ENCODE peak calls at places on chromosomes 16 and 17, in four cellular contexts. One of them, this sample, is unnamed.

GRCh38 chr16:24668481-24669001 is 60.9 kb upstream of the TNRC6A start:
- DNase-seq in H1: no peak
- DNase-seq in A549: no peak
- DNase-seq in K562: no peak
- DNase-seq in this sample: no peak

GRCh38 chr17:19281161-19281560 is 44.0 kb downstream of the EPN2 start:
- DNase-seq in H1: no peak
- DNase-seq in A549: no peak
- DNase-seq in K562: no peak
- DNase-seq in this sample: no peak

GRCh38 chr17:49976163-49976827 is 7.3 kb downstream of the DLX4 start:
- DNase-seq in K562: no peak
- DNase-seq in H1: no peak
- DNase-seq in A549: no peak
- DNase-seq in this sample: no peak

GRCh38 chr16:20898938-20899502 is 1.1 kb downstream of the DCUN1D3 start:
- DNase-seq in K562: no peak
- DNase-seq in H1: no peak
- DNase-seq in A549: no peak
- DNase-seq in this sample: peak

GRCh38 chr16:19001788-19002187 is 18.1 kb downstream of the TMC7 start:
- DNase-seq in H1: no peak
- DNase-seq in A549: no peak
- DNase-seq in K562: no peak
- DNase-seq in this sample: no peak

GRCh38 chr17:79038545-79039135 is 14.7 kb downstream of the C1QTNF1 start:
- DNase-seq in A549: peak
- DNase-seq in K562: no peak
- DNase-seq in H1: no peak
- DNase-seq in this sample: no peak

GRCh38 chr16:73149329-73149728 is 101.4 kb upstream of the ZFHX3 start:
- DNase-seq in A549: no peak
- DNase-seq in K562: no peak
- DNase-seq in H1: no peak
- DNase-seq in this sample: peak

GRCh38 chr16:56606071-56606687 is 2.2 kb upstream of the MT2A start:
- DNase-seq in H1: no peak
- DNase-seq in K562: no peak
- DNase-seq in A549: peak
- DNase-seq in this sample: no peak

GRCh38 chr17:72887917-72888316 is 204.6 kb downstream of the SLC39A11 start:
- DNase-seq in H1: no peak
- DNase-seq in A549: no peak
- DNase-seq in K562: no peak
- DNase-seq in this sample: no peak

GRCh38 chr16:85048921-85049562 is 21.4 kb downstream of the KIAA0513 start:
- DNase-seq in H1: no peak
- DNase-seq in A549: no peak
- DNase-seq in K562: no peak
- DNase-seq in this sample: no peak

GRCh38 chr17:68579194-68579900 is 21.8 kb downstream of the FAM20A start:
- DNase-seq in A549: no peak
- DNase-seq in H1: no peak
- DNase-seq in K562: no peak
- DNase-seq in this sample: no peak

GRCh38 chr17:81241648-81242420 is 2.7 kb downstream of the NDUFAF8 start:
- DNase-seq in A549: peak
- DNase-seq in K562: peak
- DNase-seq in H1: peak
- DNase-seq in this sample: peak

GRCh38 chr16:86931410-86931941 is 353.1 kb downstream of the FOXL1 start:
- DNase-seq in A549: no peak
- DNase-seq in K562: peak
- DNase-seq in H1: no peak
- DNase-seq in this sample: no peak

GRCh38 chr16:7745321-7745720 is 412.7 kb downstream of the RBFOX1 start:
- DNase-seq in K562: no peak
- DNase-seq in A549: no peak
- DNase-seq in H1: no peak
- DNase-seq in this sample: no peak

GRCh38 chr16:88773812-88774291 is 11.2 kb downstream of the PIEZO1 start:
- DNase-seq in K562: peak
- DNase-seq in H1: no peak
- DNase-seq in A549: no peak
- DNase-seq in this sample: no peak

GRCh38 chr16:21645261-21645721 is 7.1 kb downstream of the IGSF6 start:
- DNase-seq in H1: no peak
- DNase-seq in K562: no peak
- DNase-seq in A549: no peak
- DNase-seq in this sample: no peak

GRCh38 chr17:80192268-80192667 is 22.4 kb downstream of the CARD14 start:
- DNase-seq in K562: no peak
- DNase-seq in A549: no peak
- DNase-seq in H1: no peak
- DNase-seq in this sample: peak

GRCh38 chr16:88343276-88343791 is 39.4 kb upstream of the ZNF469 start:
- DNase-seq in H1: no peak
- DNase-seq in A549: no peak
- DNase-seq in K562: no peak
- DNase-seq in this sample: no peak

GRCh38 chr17:20975566-20975965 is 67.2 kb downstream of the USP22 start:
- DNase-seq in A549: no peak
- DNase-seq in K562: no peak
- DNase-seq in H1: no peak
- DNase-seq in this sample: no peak

GRCh38 chr16:17591655-17592405 is 121.1 kb upstream of the XYLT1 start:
- DNase-seq in A549: no peak
- DNase-seq in K562: no peak
- DNase-seq in H1: no peak
- DNase-seq in this sample: no peak

GRCh38 chr16:54136276-54136625 is 150.3 kb downstream of the IRX3 start:
- DNase-seq in K562: no peak
- DNase-seq in A549: no peak
- DNase-seq in H1: no peak
- DNase-seq in this sample: no peak

GRCh38 chr16:17434006-17434405 is 36.8 kb downstream of the XYLT1 start:
- DNase-seq in H1: no peak
- DNase-seq in A549: no peak
- DNase-seq in K562: no peak
- DNase-seq in this sample: no peak

GRCh38 chr16:86024210-86024609 is 125.2 kb downstream of the IRF8 start:
- DNase-seq in H1: no peak
- DNase-seq in A549: no peak
- DNase-seq in K562: no peak
- DNase-seq in this sample: no peak

GRCh38 chr17:48497103-48497502 is 33.7 kb downstream of the HOXB1 start:
- DNase-seq in H1: no peak
- DNase-seq in A549: no peak
- DNase-seq in K562: no peak
- DNase-seq in this sample: no peak

GRCh38 chr17:31580331-31581021 is 189.0 kb downstream of the RAB11FIP4 start:
- DNase-seq in A549: no peak
- DNase-seq in K562: no peak
- DNase-seq in H1: no peak
- DNase-seq in this sample: no peak
- TF ChIP-seq PHF8 in A549: no peak
- TF ChIP-seq PHF8 in K562: no peak
- TF ChIP-seq PHF8 in H1: no peak
- TF ChIP-seq PHF8 in this sample: no peak

GRCh38 chr17:36690190-36690589 is 88.8 kb downstream of the MRM1 start:
- DNase-seq in K562: no peak
- DNase-seq in H1: no peak
- DNase-seq in A549: no peak
- DNase-seq in this sample: no peak

GRCh38 chr17:36689089-36689667 is 87.8 kb downstream of the MRM1 start:
- DNase-seq in K562: no peak
- DNase-seq in A549: no peak
- DNase-seq in H1: no peak
- DNase-seq in this sample: no peak

GRCh38 chr17:36691606-36692005 is 90.2 kb downstream of the MRM1 start:
- DNase-seq in K562: no peak
- DNase-seq in H1: no peak
- DNase-seq in A549: no peak
- DNase-seq in this sample: no peak

GRCh38 chr17:36686123-36686669 is 84.8 kb downstream of the MRM1 start:
- DNase-seq in K562: no peak
- DNase-seq in A549: no peak
- DNase-seq in H1: no peak
- DNase-seq in this sample: no peak

GRCh38 chr17:36687736-36688135 is 86.4 kb downstream of the MRM1 start:
- DNase-seq in H1: no peak
- DNase-seq in K562: no peak
- DNase-seq in A549: no peak
- DNase-seq in this sample: no peak
- TF ChIP-seq PHF8 in H1: no peak
- TF ChIP-seq PHF8 in K562: no peak
- TF ChIP-seq PHF8 in A549: no peak
- TF ChIP-seq PHF8 in this sample: no peak

GRCh38 chr17:2964370-2964769 is 99.0 kb downstream of the OR1D5 start:
- DNase-seq in K562: no peak
- DNase-seq in A549: no peak
- DNase-seq in H1: no peak
- DNase-seq in this sample: no peak
- TF ChIP-seq PHF8 in K562: no peak
- TF ChIP-seq PHF8 in A549: no peak
- TF ChIP-seq PHF8 in H1: no peak
- TF ChIP-seq PHF8 in this sample: no peak

GRCh38 chr17:13510062-13510461 is 91.7 kb downstream of the HS3ST3A1 start:
- DNase-seq in A549: no peak
- DNase-seq in K562: peak
- DNase-seq in H1: no peak
- DNase-seq in this sample: no peak
- TF ChIP-seq PHF8 in A549: no peak
- TF ChIP-seq PHF8 in K562: no peak
- TF ChIP-seq PHF8 in H1: no peak
- TF ChIP-seq PHF8 in this sample: no peak

DNA sequence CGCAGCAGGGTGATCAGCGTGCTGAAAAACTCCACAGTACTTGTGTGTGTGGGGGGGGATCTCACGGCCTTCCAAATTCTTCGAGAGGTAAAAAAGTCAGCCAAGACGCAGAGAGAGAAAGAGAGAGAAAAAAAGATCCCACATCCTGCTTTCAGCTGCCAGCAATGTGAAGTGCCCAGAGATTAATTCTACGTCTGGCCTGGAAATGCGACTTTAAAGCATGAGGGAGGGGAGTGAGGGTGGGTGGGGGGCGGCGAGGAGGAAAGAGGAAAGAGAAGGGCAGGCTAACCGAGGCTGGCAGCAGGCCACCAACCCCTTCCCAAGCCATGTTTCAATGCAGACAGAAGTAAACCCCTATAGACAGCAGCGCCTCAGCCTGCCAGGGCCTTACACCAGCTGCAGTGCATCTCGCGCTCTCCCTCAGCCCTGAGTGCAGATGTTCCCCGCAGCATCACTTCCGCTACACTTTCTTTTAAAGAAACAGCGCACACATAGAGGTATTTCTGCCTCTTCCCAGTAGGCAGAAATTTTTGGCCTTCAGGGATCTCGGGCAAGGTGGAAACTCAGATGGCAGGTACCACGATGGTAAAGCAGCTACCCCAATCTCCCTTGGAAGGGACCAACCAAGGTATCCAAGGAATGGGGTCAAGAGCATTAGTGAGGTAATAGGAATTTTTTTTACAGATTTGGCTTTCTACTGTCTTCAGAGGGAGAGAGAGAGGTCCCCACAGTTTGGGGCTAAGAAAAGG is 87.8 kb downstream of the SMG6 start:
- DNase-seq in H1: peak
- DNase-seq in K562: no peak
- DNase-seq in A549: no peak
- DNase-seq in this sample: no peak
- TF ChIP-seq PHF8 in H1: no peak
- TF ChIP-seq PHF8 in K562: no peak
- TF ChIP-seq PHF8 in A549: no peak
- TF ChIP-seq PHF8 in this sample: no peak

DNA sequence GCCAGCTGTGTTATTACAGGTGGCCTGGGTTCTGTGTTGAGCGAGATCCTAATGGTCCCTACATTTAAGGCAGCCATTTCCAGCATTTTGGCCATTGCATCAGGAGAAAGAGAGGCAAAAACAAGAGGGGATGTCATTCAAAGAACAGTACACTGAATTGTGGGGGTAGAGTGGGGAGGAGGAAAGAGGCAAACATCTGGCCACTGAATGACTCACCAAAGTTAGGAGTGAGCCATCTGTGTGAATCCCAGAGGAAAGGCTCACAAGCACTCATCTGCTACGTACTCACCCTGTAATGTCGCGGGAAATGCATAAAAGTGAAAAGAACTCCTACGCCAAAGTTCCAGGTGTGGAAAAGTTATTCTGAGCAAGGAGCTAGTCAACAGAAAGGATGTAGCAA is 16.7 kb downstream of the KRABD2 start:
- DNase-seq in K562: peak
- DNase-seq in H1: no peak
- DNase-seq in A549: no peak
- DNase-seq in this sample: no peak
- TF ChIP-seq PHF8 in K562: no peak
- TF ChIP-seq PHF8 in H1: no peak
- TF ChIP-seq PHF8 in A549: no peak
- TF ChIP-seq PHF8 in this sample: no peak

GRCh38 chr17:51029568-51030463 is 90.9 kb downstream of the SPAG9 start:
- DNase-seq in H1: no peak
- DNase-seq in A549: no peak
- DNase-seq in K562: no peak
- DNase-seq in this sample: no peak
- TF ChIP-seq PHF8 in H1: no peak
- TF ChIP-seq PHF8 in A549: no peak
- TF ChIP-seq PHF8 in K562: no peak
- TF ChIP-seq PHF8 in this sample: no peak

GRCh38 chr16:11534262-11534661 is 52.5 kb downstream of the LITAF start:
- DNase-seq in H1: no peak
- DNase-seq in A549: no peak
- DNase-seq in K562: no peak
- DNase-seq in this sample: no peak
- TF ChIP-seq PHF8 in H1: no peak
- TF ChIP-seq PHF8 in A549: no peak
- TF ChIP-seq PHF8 in K562: no peak
- TF ChIP-seq PHF8 in this sample: no peak

GRCh38 chr17:58247511-58248363 is 9.4 kb downstream of the LPO start:
- DNase-seq in K562: no peak
- DNase-seq in H1: no peak
- DNase-seq in A549: no peak
- DNase-seq in this sample: no peak

GRCh38 chr17:58252141-58252540 is 13.8 kb downstream of the LPO start:
- DNase-seq in K562: no peak
- DNase-seq in H1: peak
- DNase-seq in A549: no peak
- DNase-seq in this sample: no peak

GRCh38 chr17:58248955-58249269 is 10.5 kb downstream of the LPO start:
- DNase-seq in H1: no peak
- DNase-seq in K562: no peak
- DNase-seq in A549: no peak
- DNase-seq in this sample: no peak

GRCh38 chr17:58250344-58251011 is 12.1 kb downstream of the LPO start:
- DNase-seq in A549: no peak
- DNase-seq in K562: no peak
- DNase-seq in H1: peak
- DNase-seq in this sample: peak

GRCh38 chr17:58249270-58250133 is 11.1 kb downstream of the LPO start:
- DNase-seq in K562: peak
- DNase-seq in H1: peak
- DNase-seq in A549: peak
- DNase-seq in this sample: peak
- TF ChIP-seq PHF8 in K562: no peak
- TF ChIP-seq PHF8 in H1: no peak
- TF ChIP-seq PHF8 in A549: no peak
- TF ChIP-seq PHF8 in this sample: no peak

This sample was measured in HepG2.